ENCODE peak calls at places on chromosomes 1 and 21, in ten cellular contexts. U is testis, V is IMR-90, W is ovary, L is breast epithelium, G is adrenal gland, Z is GM12878, D is K562, B is stomach, A is tibial nerve. S is an unnamed sample.
A peak's percentile ranks its signal among the peaks of the same experiment; 100 is the strongest.

GRCh38 chr1:84442256-84442655 is 36.8 kb upstream of the RPF1 start:
- DNase-seq in U (no peak), V (peak; percentile 94), W (no peak), L (no peak), G (no peak), Z (peak; percentile 73), D (peak; percentile 65), B (no peak), A (no peak), S (no peak)

GRCh38 chr1:200323856-200324400 is 85.9 kb downstream of the ZNF281 start:
- DNase-seq in U (no peak), V (peak; percentile 67), W (no peak), L (no peak), G (no peak), Z (no peak), D (no peak), B (no peak), A (no peak), S (no peak)

GRCh38 chr1:163633366-163633765 is 311.6 kb downstream of the NUF2 start:
- DNase-seq in U (no peak), V (no peak), W (no peak), L (no peak), G (no peak), Z (no peak), D (no peak), B (no peak), A (no peak), S (no peak)

GRCh38 chr21:42473495-42474042 is 22.5 kb downstream of the RSPH1 start:
- DNase-seq in U (no peak), V (no peak), W (no peak), L (no peak), G (no peak), Z (no peak), D (no peak), B (no peak), A (no peak), S (no peak)

GRCh38 chr1:201221201-201221846 is 30.7 kb downstream of the IGFN1 start:
- DNase-seq in U (no peak), V (no peak), W (no peak), L (no peak), G (no peak), Z (no peak), D (no peak), B (no peak), A (no peak), S (no peak)

GRCh38 chr21:38954450-38955059 is 148.8 kb downstream of the ETS2 start:
- DNase-seq in U (no peak), V (no peak), W (no peak), L (no peak), G (no peak), Z (no peak), D (no peak), B (peak; percentile 51), A (no peak), S (no peak)

GRCh38 chr1:215794151-215794550 is 227.0 kb downstream of the KCTD3 start:
- DNase-seq in U (no peak), V (no peak), W (no peak), L (no peak), G (no peak), Z (no peak), D (no peak), B (no peak), A (no peak), S (no peak)

GRCh38 chr21:43274022-43274945 is 105.5 kb downstream of the CRYAA start:
- DNase-seq in U (no peak), V (no peak), W (no peak), L (no peak), G (no peak), Z (no peak), D (no peak), B (no peak), A (no peak), S (no peak)

GRCh38 chr1:25566730-25567341 is 23.4 kb downstream of the LDLRAP1 start:
- DNase-seq in U (peak; percentile 58), V (peak; percentile 92), W (no peak), L (peak; percentile 56), G (peak; percentile 54), Z (no peak), D (no peak), B (no peak), A (peak; percentile 54), S (no peak)

GRCh38 chr21:44897326-44898010 is 23.2 kb downstream of the ITGB2 start:
- DNase-seq in U (no peak), V (no peak), W (no peak), L (no peak), G (no peak), Z (no peak), D (peak; percentile 68), B (peak; percentile 43), A (no peak), S (no peak)

GRCh38 chr21:36709030-36709867 is 10.3 kb downstream of the SIM2 start:
- DNase-seq in U (no peak), V (no peak), W (no peak), L (no peak), G (no peak), Z (no peak), D (no peak), B (peak; percentile 26), A (no peak), S (no peak)

GRCh38 chr1:227855687-227856086 is 40.2 kb downstream of the PRSS38 start:
- DNase-seq in U (no peak), V (no peak), W (no peak), L (no peak), G (no peak), Z (no peak), D (peak; percentile 43), B (no peak), A (no peak), S (no peak)

GRCh38 chr21:35971824-35972223 is 88.5 kb downstream of the SETD4 start:
- DNase-seq in U (no peak), V (no peak), W (no peak), L (no peak), G (no peak), Z (no peak), D (no peak), B (no peak), A (no peak), S (no peak)

GRCh38 chr1:158943059-158943458 is 11.7 kb downstream of the PYHIN1 start:
- DNase-seq in U (no peak), V (peak; percentile 5), W (no peak), L (no peak), G (no peak), Z (no peak), D (no peak), B (no peak), A (no peak), S (no peak)

GRCh38 chr1:8015809-8016165 is 10.3 kb downstream of the ERRFI1 start:
- DNase-seq in U (peak; percentile 54), V (no peak), W (no peak), L (no peak), G (no peak), Z (no peak), D (no peak), B (no peak), A (no peak), S (peak; percentile 37)

GRCh38 chr1:30616759-30617158 is 106.6 kb downstream of the MATN1 start:
- DNase-seq in U (no peak), V (no peak), W (no peak), L (no peak), G (no peak), Z (no peak), D (no peak), B (peak; percentile 10), A (no peak), S (no peak)
- TF ChIP-seq POLR2A in U (no peak), V (no peak), W (no peak), L (no peak), G (no peak), Z (no peak), D (no peak), B (no peak), A (no peak), S (no peak)

DNA sequence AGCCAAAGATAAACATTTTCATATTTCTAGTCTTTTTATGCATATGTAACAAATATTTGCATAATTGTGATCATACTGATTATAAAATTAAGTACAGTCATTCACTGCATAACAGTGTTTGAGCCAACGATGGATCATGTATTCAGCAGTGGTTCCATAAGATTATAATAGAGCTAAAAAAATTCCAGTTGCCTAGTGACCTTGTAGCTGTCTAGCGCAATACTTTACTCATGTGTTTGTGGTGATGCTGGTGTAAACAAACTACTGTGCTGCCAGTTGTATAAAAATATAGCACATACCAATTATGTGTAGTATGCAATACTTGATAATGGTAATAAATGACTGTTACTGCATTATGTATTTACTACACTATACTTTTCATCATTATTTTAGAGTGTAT is 2.1 kb upstream of the S100A10 start:
- DNase-seq in U (no peak), V (peak; percentile 47), W (no peak), L (no peak), G (no peak), Z (no peak), D (no peak), B (no peak), A (no peak), S (no peak)
- H3K4me1 ChIP-seq in U (peaks cover 18% of the 10 kb centered on the region), V (peaks cover 11% of the 10 kb centered on the region), W (peaks cover 13% of the 10 kb centered on the region), L (no peaks in the 10 kb centered on the region), G (peaks cover 17% of the 10 kb centered on the region), Z (peaks cover 11% of the 10 kb centered on the region), D (peaks cover 15% of the 10 kb centered on the region), B (peaks cover 31% of the 10 kb centered on the region), A (peaks cover 46% of the 10 kb centered on the region), S (peaks cover 20% of the 10 kb centered on the region)

GRCh38 chr1:16014509-16015482 is 3.0 kb downstream of the HSPB7 start:
- DNase-seq in U (peak; percentile 86), V (no peak), W (peak; percentile 81), L (no peak), G (peak; percentile 86), Z (no peak), D (peak; percentile 89), B (peak; percentile 74), A (no peak), S (peak; percentile 67)

GRCh38 chr1:16017461-16018303 is at the start of gene HSPB7:
- DNase-seq in U (peak; percentile 87), V (peak; percentile 52), W (peak; percentile 89), L (peak; percentile 54), G (peak; percentile 97), Z (no peak), D (peak; percentile 77), B (peak; percentile 81), A (peak; percentile 60), S (peak; percentile 72)

GRCh38 chr1:16017076-16017460 is 775 bp downstream of the HSPB7 start:
- DNase-seq in U (no peak), V (no peak), W (peak; percentile 50), L (no peak), G (no peak), Z (no peak), D (no peak), B (no peak), A (no peak), S (no peak)

GRCh38 chr1:16015491-16015890 is 2.4 kb downstream of the HSPB7 start:
- DNase-seq in U (no peak), V (no peak), W (peak; percentile 47), L (no peak), G (no peak), Z (no peak), D (no peak), B (no peak), A (no peak), S (no peak)

GRCh38 chr1:16015960-16016901 is 1.6 kb downstream of the HSPB7 start:
- DNase-seq in U (no peak), V (no peak), W (peak; percentile 57), L (no peak), G (peak; percentile 86), Z (no peak), D (no peak), B (no peak), A (no peak), S (peak; percentile 35)
- H3K27me3 ChIP-seq in U (no peaks in the 10 kb centered on the region), V (no peaks in the 10 kb centered on the region), W (no peaks in the 10 kb centered on the region), L (no peaks in the 10 kb centered on the region), G (no peaks in the 10 kb centered on the region), Z (no peaks in the 10 kb centered on the region), D (no peaks in the 10 kb centered on the region), B (no peaks in the 10 kb centered on the region), A (no peaks in the 10 kb centered on the region), S (no peaks in the 10 kb centered on the region)

GRCh38 chr1:5649166-5649551 is 343.1 kb downstream of the NPHP4 start:
- DNase-seq in U (no peak), V (no peak), W (no peak), L (no peak), G (no peak), Z (no peak), D (no peak), B (no peak), A (no peak), S (no peak)
- TF ChIP-seq POLR2A in U (no peak), V (no peak), W (no peak), L (no peak), G (no peak), Z (no peak), D (no peak), B (no peak), A (no peak), S (no peak)

S was measured in thyroid gland.